ENCODE peak calls at places on chromosomes 4 and X, in ten cellular contexts. Y is IMR-90, C is right cardiac atrium, E is fibroblast of lung, B is brain microvascular endothelial cell, K is GM23248, I is sigmoid colon, J is uterus, G is PC-3, V is ascending aorta. N is an unnamed sample.

GRCh38 chr4:142095886-142096605 is 459.7 kb downstream of the IL15 start:
- DNase-seq in E (peak), V (peak), J (peak), I (peak), Y (peak), C (no peak), B (peak), G (peak), K (peak), N (no peak)

GRCh38 chr4:101039367-101039766 is 308.0 kb downstream of the PPP3CA start:
- DNase-seq in B (no peak), K (no peak), E (no peak), C (no peak), V (no peak), J (no peak), G (no peak), Y (no peak), I (no peak), N (no peak)

GRCh38 chr4:82642321-82642720 is 80.5 kb upstream of the TMEM150C start:
- DNase-seq in E (no peak), C (no peak), K (no peak), Y (no peak), J (no peak), G (no peak), V (no peak), I (no peak), B (no peak), N (no peak)

GRCh38 chrX:48972214-48973164 is 845 bp upstream of the KCND1 start:
- DNase-seq in K (peak), Y (peak), E (peak), B (peak), G (peak), I (no peak), V (peak), C (peak), J (peak), N (no peak)

GRCh38 chrX:23742174-23742692 is 843 bp downstream of the ACOT9 start:
- DNase-seq in V (peak), I (peak), B (peak), J (peak), Y (peak), K (peak), E (peak), G (peak), C (peak), N (no peak)

GRCh38 chrX:45381841-45382240 is 181.2 kb upstream of the DIPK2B start:
- DNase-seq in E (no peak), Y (no peak), I (no peak), V (no peak), K (no peak), G (no peak), J (no peak), C (no peak), B (no peak), N (no peak)

GRCh38 chrX:14936561-14936960 is 63.3 kb downstream of the MOSPD2 start:
- DNase-seq in V (no peak), B (peak), K (peak), C (no peak), I (no peak), Y (peak), J (peak), G (peak), E (peak), N (no peak)

GRCh38 chr4:24686866-24687672 is 102.7 kb upstream of the DHX15 start:
- DNase-seq in G (peak), V (no peak), J (no peak), Y (no peak), B (peak), C (no peak), E (peak), K (no peak), I (no peak), N (no peak)

GRCh38 chr4:133150643-133151300 is 1.7 kb downstream of the PCDH10 start:
- DNase-seq in I (peak), K (peak), E (peak), C (peak), V (peak), B (peak), Y (no peak), J (no peak), G (no peak), N (peak)

GRCh38 chr4:189202869-189203271 is 737.8 kb upstream of the FRG1 start:
- DNase-seq in V (no peak), K (peak), J (no peak), E (peak), Y (peak), C (no peak), G (peak), I (no peak), B (peak), N (no peak)

GRCh38 chr4:141027421-141027820 is 105.8 kb downstream of the RNF150 start:
- DNase-seq in K (peak), G (peak), E (peak), Y (peak), V (no peak), C (no peak), J (no peak), B (no peak), I (no peak), N (no peak)

GRCh38 chrX:14899607-14900006 is 26.4 kb downstream of the MOSPD2 start:
- DNase-seq in C (no peak), V (no peak), I (no peak), E (peak), B (peak), Y (peak), G (peak), J (no peak), K (peak), N (no peak)

GRCh38 chr4:168357941-168358340 is 39.4 kb upstream of the DDX60 start:
- DNase-seq in J (no peak), G (no peak), K (no peak), Y (no peak), I (no peak), E (no peak), C (no peak), V (no peak), B (no peak), N (no peak)

GRCh38 chr4:118950929-118951570 is 62.4 kb downstream of the SYNPO2 start:
- DNase-seq in K (no peak), B (no peak), C (no peak), E (no peak), G (no peak), Y (no peak), V (no peak), J (no peak), I (no peak), N (no peak)

GRCh38 chr4:156595041-156595440 is 376.6 kb downstream of the PDGFC start:
- DNase-seq in V (no peak), Y (peak), G (peak), C (no peak), J (no peak), B (no peak), I (no peak), E (no peak), K (no peak), N (no peak)

GRCh38 chr4:184747034-184747830 is 13.3 kb upstream of the CENPU start:
- DNase-seq in I (no peak), Y (no peak), B (no peak), J (no peak), E (no peak), G (no peak), K (no peak), C (no peak), V (no peak), N (no peak)

GRCh38 chr4:148808416-148808815 is 366.2 kb upstream of the NR3C2 start:
- DNase-seq in V (no peak), J (no peak), I (no peak), B (no peak), E (no peak), C (no peak), Y (peak), K (no peak), G (no peak), N (no peak)

GRCh38 chr4:183876268-183876934 is 28.7 kb upstream of the STOX2 start:
- DNase-seq in I (peak), J (peak), C (peak), K (peak), B (peak), G (peak), V (peak), Y (peak), E (peak), N (peak)

GRCh38 chr4:111013846-111014245 is 391.0 kb upstream of the PITX2 start:
- DNase-seq in B (no peak), G (no peak), C (no peak), J (no peak), E (no peak), V (no peak), K (no peak), I (no peak), Y (no peak), N (no peak)

GRCh38 chr4:101345271-101345595 is 2.1 kb downstream of the PPP3CA start:
- DNase-seq in G (no peak), B (peak), C (no peak), I (no peak), E (no peak), V (no peak), Y (peak), J (peak), K (peak), N (no peak)

GRCh38 chr4:123516576-123516975 is 120.0 kb downstream of the SPRY1 start:
- DNase-seq in J (no peak), V (no peak), E (no peak), C (no peak), K (no peak), G (no peak), I (no peak), Y (no peak), B (no peak), N (no peak)

GRCh38 chrX:135425566-135425965 is 3.8 kb downstream of the SMIM10L2A start:
- DNase-seq in K (peak), G (no peak), V (no peak), B (peak), I (no peak), C (peak), J (no peak), E (no peak), Y (peak), N (no peak)

GRCh38 chrX:39397561-39398200 is 596.4 kb downstream of the MID1IP1 start:
- DNase-seq in Y (no peak), C (no peak), J (no peak), B (no peak), G (no peak), E (no peak), V (no peak), K (no peak), I (no peak), N (no peak)

GRCh38 chrX:31397119-31397518 is 325.3 kb upstream of the FTHL17 start:
- DNase-seq in J (no peak), G (no peak), I (no peak), Y (peak), E (peak), C (no peak), V (no peak), B (peak), K (peak), N (no peak)

GRCh38 chrX:68927178-68927577 is 98.4 kb downstream of the EFNB1 start:
- DNase-seq in V (no peak), K (no peak), Y (no peak), E (no peak), I (no peak), C (no peak), J (no peak), G (no peak), B (no peak), N (no peak)

GRCh38 chr4:41070516-41071281 is 143.6 kb downstream of the APBB2 start:
- DNase-seq in G (no peak), I (no peak), K (peak), E (no peak), C (no peak), Y (peak), J (no peak), B (no peak), V (no peak), N (no peak)

GRCh38 chr4:53098681-53099121 is 236.6 kb downstream of the RASL11B start:
- DNase-seq in V (no peak), G (peak), E (peak), C (no peak), J (no peak), B (peak), K (peak), I (no peak), Y (peak), N (no peak)

GRCh38 chr4:46270986-46271596 is 118.8 kb downstream of the GABRA2 start:
- DNase-seq in I (no peak), Y (peak), C (no peak), J (no peak), K (peak), E (peak), V (no peak), B (no peak), G (peak), N (no peak)

GRCh38 chr4:26023191-26023972 is 109.4 kb downstream of the SMIM20 start:
- DNase-seq in V (no peak), E (no peak), Y (no peak), J (no peak), I (no peak), G (peak), K (peak), C (no peak), B (no peak), N (no peak)
- H3K27ac ChIP-seq in V (no peak), E (peak), Y (no peak), J (peak), I (peak), G (no peak), K (peak), C (no peak), B (no peak), N (no peak)

GRCh38 chrX:47226531-47227333 is 6.1 kb upstream of the USP11 start:
- DNase-seq in Y (no peak), V (no peak), I (peak), K (no peak), J (no peak), C (no peak), B (no peak), E (no peak), G (no peak), N (no peak)
- H3K27ac ChIP-seq in Y (no peak), V (no peak), I (no peak), K (no peak), J (no peak), C (no peak), B (no peak), E (no peak), G (no peak), N (no peak)

GRCh38 chr4:1291996-1292702 is 2.5 kb downstream of the MAEA start:
- DNase-seq in Y (no peak), G (no peak), J (no peak), B (no peak), K (no peak), I (no peak), C (no peak), E (no peak), V (no peak), N (no peak)

GRCh38 chr4:1290165-1290977 is 680 bp downstream of the MAEA start:
- DNase-seq in Y (peak), J (no peak), B (no peak), E (no peak), I (no peak), V (no peak), C (no peak), G (peak), K (peak), N (no peak)

GRCh38 chr4:1289232-1290164 is at the start of gene MAEA:
- DNase-seq in Y (peak), J (peak), E (peak), I (peak), C (peak), V (peak), G (peak), B (peak), K (peak), N (peak)

GRCh38 chr4:1288786-1289185 is 905 bp upstream of the MAEA start:
- DNase-seq in C (no peak), V (no peak), J (no peak), K (peak), E (no peak), B (no peak), G (no peak), Y (no peak), I (no peak), N (no peak)

DNA sequence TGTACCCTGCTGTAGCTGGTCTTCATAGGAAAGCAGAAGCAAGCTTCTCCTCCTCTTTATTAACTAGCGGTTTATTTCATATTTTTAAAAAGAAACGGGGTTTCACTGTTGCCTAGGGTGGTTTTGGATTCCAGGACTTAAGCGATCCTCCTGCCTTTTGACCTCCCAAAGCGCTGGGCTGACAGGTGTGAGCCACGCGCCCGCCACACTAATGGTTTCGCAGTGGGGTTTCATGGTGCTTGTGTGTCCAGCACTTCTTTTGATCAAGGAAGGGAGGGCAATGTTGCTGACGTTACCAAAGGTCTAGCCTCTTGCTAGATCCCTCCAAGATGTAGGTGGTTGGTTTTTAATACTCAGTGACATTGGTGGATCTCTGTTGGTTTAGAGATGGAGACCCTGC is 1.4 kb downstream of the MAEA start:
- DNase-seq in C (no peak), G (no peak), K (no peak), J (no peak), I (no peak), B (no peak), V (no peak), Y (no peak), E (no peak), N (no peak)
- H3K27ac ChIP-seq in C (peak), G (no peak), K (peak), J (no peak), I (peak), B (peak), V (no peak), Y (no peak), E (peak), N (no peak)

DNA sequence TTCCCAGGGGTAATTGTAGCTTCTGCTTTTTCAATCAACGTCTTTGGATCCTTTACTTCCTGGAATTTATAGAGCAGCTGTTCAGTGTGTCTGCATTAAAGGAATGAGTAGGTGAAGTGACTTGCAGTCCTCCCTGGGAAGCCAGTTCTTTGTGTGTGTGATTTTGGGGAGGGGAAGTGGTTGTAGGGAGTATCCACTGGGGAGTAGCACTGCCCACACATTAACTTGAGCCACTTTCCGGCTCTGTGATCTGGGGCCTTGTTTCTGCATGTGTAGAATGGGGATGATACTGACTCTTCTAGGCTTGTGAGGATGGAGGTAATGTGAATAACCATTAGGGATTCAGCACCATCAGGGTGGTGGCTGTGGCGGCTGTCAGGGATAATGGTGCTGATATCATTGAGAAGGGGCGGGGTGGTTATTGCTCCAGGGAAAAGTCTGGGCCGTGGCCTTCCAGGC is 54.7 kb downstream of the TMEM131L start:
- DNase-seq in C (no peak), Y (no peak), J (no peak), B (no peak), G (no peak), E (no peak), V (no peak), I (no peak), K (no peak), N (no peak)
- H3K27ac ChIP-seq in C (no peak), Y (no peak), J (no peak), B (no peak), G (no peak), E (no peak), V (peak), I (no peak), K (no peak), N (no peak)

N was measured in substantia nigra.